ENCODE peak calls at places on chromosome 3, in ten cellular contexts. B is K562, C is breast epithelium, N is transverse colon, P is suprapubic skin, A is endothelial cell of umbilical vein, M is upper lobe of left lung, D is stomach, E is HepG2, V is esophagus muscularis mucosa. X is an unnamed sample.

GRCh38 chr3:186472466-186473008 is 71.6 kb downstream of the CRYGS start:
- DNase-seq in C (no peak), V (peak; percentile 3), E (no peak), D (no peak), P (no peak), M (no peak), N (no peak), B (no peak), A (no peak), X (no peak)

GRCh38 chr3:16370872-16371740 is 106.1 kb downstream of the OXNAD1 start:
- DNase-seq in C (no peak), P (no peak), A (no peak), M (peak; percentile 46), V (no peak), N (no peak), D (no peak), E (no peak), B (no peak), X (no peak)

GRCh38 chr3:123421353-123422174 is 27.3 kb downstream of the ADCY5 start:
- DNase-seq in B (no peak), C (no peak), P (no peak), E (no peak), D (no peak), V (no peak), M (no peak), A (no peak), N (peak; percentile 50), X (no peak)

GRCh38 chr3:100665230-100665629 is 44.1 kb upstream of the TFG start:
- DNase-seq in D (no peak), M (no peak), V (no peak), C (no peak), P (no peak), N (no peak), B (no peak), A (no peak), E (no peak), X (no peak)

GRCh38 chr3:43194490-43195115 is 88.7 kb upstream of the POMGNT2 start:
- DNase-seq in V (no peak), E (no peak), C (no peak), P (no peak), D (no peak), A (no peak), N (peak; percentile 28), B (no peak), M (peak; percentile 29), X (no peak)

GRCh38 chr3:32216172-32216783 is 22.2 kb upstream of the CMTM8 start:
- DNase-seq in P (no peak), M (no peak), E (peak; percentile 99), C (no peak), B (no peak), N (peak; percentile 48), D (peak; percentile 46), A (no peak), V (no peak), X (no peak)

GRCh38 chr3:171283248-171284222 is 176.7 kb downstream of the TNIK start:
- DNase-seq in P (no peak), C (no peak), B (no peak), V (no peak), E (no peak), N (no peak), D (no peak), A (peak; percentile 48), M (no peak), X (peak; percentile 74)

GRCh38 chr3:85360742-85361387 is 402.1 kb downstream of the CADM2 start:
- DNase-seq in P (no peak), B (peak; percentile 3), C (no peak), D (peak; percentile 37), M (peak; percentile 26), A (peak; percentile 1), E (peak; percentile 58), V (no peak), N (peak; percentile 55), X (no peak)

GRCh38 chr3:11568503-11569155 is 75.1 kb downstream of the VGLL4 start:
- DNase-seq in D (no peak), B (no peak), E (no peak), P (peak; percentile 90), M (no peak), C (peak; percentile 80), N (peak; percentile 46), V (no peak), A (peak; percentile 97), X (peak; percentile 93)

GRCh38 chr3:195570344-195570743 is 13.4 kb downstream of the APOD start:
- DNase-seq in B (no peak), V (no peak), P (no peak), C (no peak), M (no peak), D (no peak), E (no peak), A (no peak), N (no peak), X (no peak)

GRCh38 chr3:117722856-117723255 is 1013.3 kb downstream of the TUSC7 start:
- DNase-seq in P (no peak), A (no peak), V (no peak), M (no peak), C (no peak), D (no peak), E (no peak), B (no peak), N (no peak), X (no peak)

GRCh38 chr3:146164506-146164905 is 3.5 kb upstream of the PLOD2 start:
- DNase-seq in A (no peak), V (no peak), M (no peak), C (no peak), D (no peak), N (no peak), B (no peak), P (no peak), E (no peak), X (no peak)
- H3K27ac ChIP-seq in A (peak overlapping the region; percentile 71), V (peak overlapping the region; percentile 97), M (no peak overlapping the region), C (no peak overlapping the region), D (no peak overlapping the region), N (peak overlapping the region; percentile 44), B (no peak overlapping the region), P (no peak overlapping the region), E (no peak overlapping the region), X (peak overlapping the region; percentile 70)

GRCh38 chr3:5769825-5770224 is 582.3 kb downstream of the EDEM1 start:
- DNase-seq in E (no peak), P (no peak), M (no peak), D (no peak), N (no peak), V (no peak), B (peak; percentile 31), C (no peak), A (no peak), X (no peak)

GRCh38 chr3:5766848-5767247 is 579.3 kb downstream of the EDEM1 start:
- DNase-seq in M (no peak), N (no peak), B (peak; percentile 48), E (no peak), C (no peak), V (no peak), A (no peak), D (no peak), P (no peak), X (no peak)

GRCh38 chr3:5767304-5767703 is 579.8 kb downstream of the EDEM1 start:
- DNase-seq in N (no peak), D (no peak), B (peak; percentile 73), V (no peak), M (no peak), P (no peak), E (no peak), A (no peak), C (no peak), X (no peak)

GRCh38 chr3:5774337-5774736 is 586.8 kb downstream of the EDEM1 start:
- DNase-seq in N (no peak), P (no peak), A (no peak), V (no peak), B (peak; percentile 78), C (no peak), M (no peak), E (no peak), D (no peak), X (no peak)

DNA sequence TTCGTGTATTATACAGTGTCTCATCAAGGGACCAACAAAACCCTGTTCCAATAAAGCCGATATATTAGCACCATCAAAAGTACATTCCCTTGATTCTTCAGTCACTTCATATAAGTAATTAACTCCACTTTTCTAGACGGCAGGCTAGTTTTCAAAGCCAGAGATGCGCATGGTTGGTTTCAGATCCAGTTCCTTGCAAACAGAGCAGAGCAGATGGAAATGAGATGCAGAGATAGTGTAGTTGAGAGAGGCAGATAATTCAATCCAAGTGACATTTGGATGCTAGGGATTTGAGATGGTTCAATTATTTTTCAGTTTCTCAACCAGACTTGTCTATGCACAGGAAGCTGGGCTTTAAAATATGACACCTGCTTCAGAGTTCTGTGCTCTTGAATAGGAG is 581.0 kb downstream of the EDEM1 start:
- DNase-seq in N (no peak), A (no peak), V (no peak), C (no peak), D (no peak), E (no peak), B (no peak), P (no peak), M (no peak), X (no peak)
- TF ChIP-seq POLR2AphosphoS5 in N (no peak), A (no peak), V (no peak), C (no peak), D (no peak), E (no peak), B (no peak), P (no peak), M (no peak), X (no peak)

GRCh38 chr3:9649791-9650521 is 651 bp downstream of the MTMR14 start:
- DNase-seq in P (no peak), E (no peak), B (peak; percentile 36), V (no peak), C (no peak), D (no peak), A (no peak), M (peak; percentile 31), N (no peak), X (no peak)
- TF ChIP-seq POLR2A in P (no peak), E (no peak), B (no peak), V (no peak), C (no peak), D (no peak), A (no peak), M (no peak), N (no peak), X (no peak)

GRCh38 chr3:46750555-46751038 is 32.9 kb upstream of the PRSS50 start:
- DNase-seq in N (no peak), M (no peak), E (no peak), B (peak; percentile 46), V (no peak), A (no peak), C (no peak), D (no peak), P (no peak), X (no peak)

GRCh38 chr3:46746711-46747110 is 29.0 kb upstream of the PRSS50 start:
- DNase-seq in B (no peak), D (no peak), N (no peak), C (no peak), A (no peak), V (no peak), M (no peak), P (no peak), E (no peak), X (no peak)

GRCh38 chr3:46748160-46748559 is 30.5 kb upstream of the PRSS50 start:
- DNase-seq in N (no peak), P (no peak), B (no peak), C (no peak), V (no peak), M (no peak), A (no peak), E (no peak), D (no peak), X (no peak)

DNA sequence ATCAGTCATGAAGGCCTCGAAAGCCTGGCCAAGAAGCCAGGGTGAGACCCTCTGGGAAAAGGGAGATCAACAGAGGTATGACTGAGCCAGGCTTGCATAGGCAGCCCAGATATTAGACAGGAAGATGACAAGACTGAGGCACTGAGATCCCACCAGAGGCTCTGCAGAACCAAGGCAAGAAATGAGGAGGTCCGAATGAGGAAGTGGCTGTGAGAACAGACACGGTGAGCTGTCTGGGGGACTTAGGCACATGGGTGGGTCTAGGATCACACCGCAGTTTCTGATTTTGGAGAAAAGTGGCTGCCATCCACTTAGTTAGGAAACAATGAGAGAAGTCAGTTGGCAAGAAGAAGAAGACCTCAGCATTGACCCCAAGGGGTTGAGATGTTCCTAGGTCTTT is 31.5 kb upstream of the PRSS50 start:
- DNase-seq in C (no peak), D (no peak), A (no peak), V (no peak), B (no peak), N (no peak), M (no peak), E (no peak), P (no peak), X (no peak)
- H3K27ac ChIP-seq in C (no peak overlapping the region), D (no peak overlapping the region), A (no peak overlapping the region), V (no peak overlapping the region), B (no peak overlapping the region), N (no peak overlapping the region), M (no peak overlapping the region), E (no peak overlapping the region), P (no peak overlapping the region), X (no peak overlapping the region)